ENCODE peak calls at places on chromosomes 11 and 22, in nine cellular contexts. L, F, X, N, S, A, Q, Y and G are unnamed samples.

GRCh38 chr22:42304021-42304790 is 33.8 kb upstream of the TCF20 start:
- DNase-seq in L (no peak), F (no peak), X (no peak), N (no peak), S (no peak), A (no peak), Q (no peak), Y (no peak), G (no peak)

GRCh38 chr11:125086633-125087296 is 23.7 kb downstream of the SLC37A2 start:
- DNase-seq in L (no peak), F (no peak), X (no peak), N (no peak), S (no peak), A (no peak), Q (no peak), Y (no peak), G (no peak)

GRCh38 chr11:73647459-73648100 is 1.2 kb downstream of the PLEKHB1 start:
- DNase-seq in L (peak; percentile 94), F (peak; percentile 83), X (peak; percentile 70), N (peak; percentile 56), S (peak; percentile 82), A (peak; percentile 74), Q (peak; percentile 78), Y (peak; percentile 51), G (peak; percentile 94)

GRCh38 chr22:44894782-44895181 is 115.0 kb downstream of the PHF21B start:
- DNase-seq in L (no peak), F (no peak), X (no peak), N (no peak), S (no peak), A (no peak), Q (no peak), Y (no peak), G (no peak)

GRCh38 chr11:29019960-29020683 is 911.9 kb downstream of the METTL15 start:
- DNase-seq in L (no peak), F (no peak), X (peak; percentile 66), N (no peak), S (no peak), A (no peak), Q (no peak), Y (no peak), G (no peak)

GRCh38 chr22:44746061-44746789 is 6.2 kb upstream of the ARHGAP8 start:
- DNase-seq in L (no peak), F (no peak), X (no peak), N (no peak), S (no peak), A (no peak), Q (no peak), Y (no peak), G (no peak)

GRCh38 chr11:120652705-120653335 is 141.3 kb downstream of the GRIK4 start:
- DNase-seq in L (no peak), F (no peak), X (peak; percentile 13), N (no peak), S (no peak), A (peak; percentile 13), Q (no peak), Y (peak; percentile 49), G (no peak)

GRCh38 chr11:75196426-75196825 is 44.1 kb upstream of the TPBGL start:
- DNase-seq in L (no peak), F (no peak), X (no peak), N (no peak), S (no peak), A (no peak), Q (peak; percentile 45), Y (no peak), G (no peak)

GRCh38 chr22:46547179-46547882 is 9.9 kb upstream of the CELSR1 start:
- DNase-seq in L (peak; percentile 76), F (no peak), X (peak; percentile 77), N (no peak), S (no peak), A (no peak), Q (no peak), Y (no peak), G (peak; percentile 78)

DNA sequence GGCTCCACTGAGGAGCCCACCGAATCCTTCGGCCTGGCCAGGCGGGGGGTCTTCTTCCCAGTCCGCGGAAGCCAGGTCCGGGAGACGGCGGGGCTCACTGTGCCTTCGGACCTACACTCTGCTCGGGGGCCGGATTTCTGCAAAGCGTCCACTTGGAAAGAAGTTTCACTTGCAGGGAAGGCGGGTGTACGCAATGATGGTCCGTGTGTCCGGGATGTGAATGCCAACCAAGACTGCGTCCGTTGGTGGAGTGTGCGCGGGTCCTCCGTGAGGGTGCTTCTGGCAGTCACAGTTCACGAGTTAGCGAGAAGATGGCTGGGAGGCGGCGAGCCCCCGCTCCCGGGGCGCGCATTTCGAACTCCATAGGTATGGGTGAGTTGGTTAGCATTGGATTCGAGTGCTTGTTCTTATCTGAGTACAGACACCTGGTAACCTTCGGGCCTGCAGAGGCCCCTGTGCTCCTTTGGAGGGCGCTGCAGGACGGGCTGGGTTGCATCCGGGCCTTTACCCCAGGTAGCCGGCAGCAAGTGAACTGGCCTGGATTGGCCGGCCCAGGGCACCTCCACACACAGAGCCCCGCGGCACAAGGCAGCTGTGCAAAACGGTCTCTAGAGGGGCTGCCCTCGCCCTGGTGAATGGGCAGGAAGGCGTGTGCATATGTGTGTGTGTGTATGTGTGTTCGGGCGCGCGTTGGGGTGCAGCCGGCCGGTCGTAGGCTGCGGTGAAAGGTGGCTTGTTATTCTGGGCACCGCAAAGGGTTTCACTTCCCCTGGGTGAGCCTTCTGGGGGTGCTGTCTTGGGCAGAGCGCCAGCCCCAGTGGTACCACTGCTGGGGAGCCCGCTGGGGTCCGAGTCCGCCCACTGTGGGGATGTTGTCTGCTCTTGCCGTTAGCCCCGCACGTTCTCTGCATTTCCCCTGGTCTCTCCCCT is 13.3 kb upstream of the CYP2R1 start:
- DNase-seq in L (peak; percentile 69), F (no peak), X (peak; percentile 10), N (peak; percentile 34), S (peak; percentile 30), A (no peak), Q (peak; percentile 62), Y (peak; percentile 88), G (no peak)
- TF ChIP-seq POLR2A in L (no peak), F (no peak), X (no peak), N (no peak), S (no peak), A (no peak), Q (peak; percentile 22), Y (no peak), G (no peak)

DNA sequence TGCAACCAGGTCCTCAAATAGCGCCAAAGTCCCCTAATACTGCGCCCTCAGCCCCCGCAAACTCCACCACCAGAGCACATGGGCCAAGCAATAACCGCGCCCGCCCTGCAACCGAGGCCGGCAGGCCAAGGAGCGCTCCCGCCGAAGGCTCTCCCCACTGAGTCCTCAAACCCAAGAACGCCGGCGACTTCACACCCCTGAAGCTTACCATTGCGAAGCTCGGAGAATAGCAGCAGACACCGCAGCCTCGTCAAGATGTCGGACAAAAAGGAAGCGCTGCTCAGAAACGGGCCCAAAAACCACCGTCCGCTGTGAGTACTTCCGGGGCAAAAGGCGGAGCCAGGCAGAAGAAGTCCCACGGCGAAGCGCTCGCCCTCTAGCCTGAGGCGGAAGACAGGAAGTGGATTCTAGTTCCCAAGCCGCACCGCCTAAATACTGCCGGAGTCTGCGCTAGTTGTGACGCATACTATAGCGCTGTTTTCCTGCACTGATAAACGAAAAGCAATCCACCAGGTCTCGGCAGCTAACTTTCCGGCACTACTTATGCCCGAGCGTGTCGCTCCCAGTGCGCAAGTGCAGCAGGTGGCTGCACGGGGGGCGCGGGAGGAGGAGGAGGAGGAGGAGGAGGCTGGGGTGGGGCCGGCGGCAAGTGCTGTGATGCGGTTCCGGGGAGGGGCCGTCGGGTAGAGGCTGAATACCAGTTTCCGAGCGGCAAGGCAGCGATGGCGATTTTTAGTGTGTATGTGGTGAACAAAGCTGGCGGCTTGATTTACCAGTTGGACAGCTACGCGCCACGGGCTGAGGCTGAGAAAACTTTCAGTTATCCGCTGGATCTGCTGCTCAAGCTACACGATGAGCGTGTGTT is at the start of the genes RPS25 and TRAPPC4:
- DNase-seq in L (peak; percentile 96), F (peak; percentile 92), X (peak; percentile 95), N (peak; percentile 64), S (peak; percentile 92), A (peak; percentile 97), Q (peak; percentile 96), Y (peak; percentile 97), G (peak; percentile 72)
- TF ChIP-seq POLR2A in L (peak; percentile 38), F (peak; percentile 70), X (peak; percentile 89), N (no peak), S (peak; percentile 31), A (peak; percentile 98), Q (peak; percentile 63), Y (peak; percentile 96), G (peak; percentile 58)

GRCh38 chr22:19480789-19481188 is 1.1 kb downstream of the CDC45 start:
- DNase-seq in L (no peak), F (no peak), X (no peak), N (no peak), S (no peak), A (peak; percentile 59), Q (peak; percentile 3), Y (peak; percentile 45), G (no peak)

GRCh38 chr22:19478466-19479357 is at the start of gene UFD1:
- DNase-seq in L (peak; percentile 93), F (peak; percentile 88), X (peak; percentile 81), N (no peak), S (peak; percentile 53), A (peak; percentile 95), Q (peak; percentile 91), Y (peak; percentile 94), G (peak; percentile 58)

GRCh38 chr22:19480173-19480568 is 451 bp downstream of the CDC45 start:
- DNase-seq in L (no peak), F (no peak), X (no peak), N (no peak), S (no peak), A (peak; percentile 69), Q (no peak), Y (no peak), G (no peak)

GRCh38 chr22:19478086-19478392 is 954 bp downstream of the UFD1 start:
- DNase-seq in L (no peak), F (no peak), X (no peak), N (no peak), S (no peak), A (no peak), Q (no peak), Y (peak; percentile 60), G (no peak)

DNA sequence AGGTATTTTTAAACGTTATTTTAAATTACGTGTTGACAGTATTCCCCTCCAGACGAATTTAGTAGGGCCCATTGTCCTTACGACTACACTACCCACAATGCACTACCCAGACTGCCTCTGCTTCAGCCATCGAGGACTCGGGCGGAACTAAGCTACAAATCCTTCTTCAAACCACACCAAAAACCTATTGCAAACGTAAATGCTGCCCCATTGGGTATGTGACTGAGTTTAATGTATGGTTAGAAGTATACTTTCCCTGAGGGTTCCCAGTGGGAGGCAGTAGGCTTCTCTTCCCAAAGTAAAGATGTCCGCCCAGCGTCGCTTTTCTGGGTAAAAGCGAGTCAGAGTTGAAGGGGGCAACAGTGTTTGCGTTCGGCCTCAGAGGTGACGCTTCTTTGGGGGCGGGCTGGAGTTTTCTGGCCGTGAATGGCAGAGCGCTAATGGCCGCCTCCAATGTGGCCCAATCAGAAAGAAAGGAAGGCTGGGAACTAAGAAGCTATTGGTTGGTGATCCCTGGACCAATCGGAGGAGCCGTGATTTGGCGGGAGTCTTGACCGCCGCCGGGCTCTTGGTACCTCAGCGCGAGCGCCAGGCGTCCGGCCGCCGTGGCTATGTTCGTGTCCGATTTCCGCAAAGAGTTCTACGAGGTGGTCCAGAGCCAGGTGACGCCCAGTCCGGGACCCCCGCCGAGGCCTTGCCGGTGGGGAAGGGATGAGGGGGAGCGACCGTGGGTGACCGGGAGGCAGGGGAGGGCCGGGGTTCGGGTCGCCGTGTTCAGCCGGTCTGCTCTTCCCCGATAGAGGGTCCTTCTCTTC is at the start of gene CDC45:
- DNase-seq in L (peak; percentile 97), F (peak; percentile 93), X (peak; percentile 98), N (peak; percentile 74), S (peak; percentile 95), A (peak; percentile 100), Q (peak; percentile 98), Y (peak; percentile 98), G (peak; percentile 85)
- TF ChIP-seq POLR2A in L (no peak), F (no peak), X (peak; percentile 39), N (no peak), S (no peak), A (no peak), Q (no peak), Y (peak; percentile 67), G (no peak)

GRCh38 chr11:11841121-11841604 is 609 bp upstream of the USP47 start:
- DNase-seq in L (peak; percentile 58), F (peak; percentile 61), X (no peak), N (no peak), S (peak; percentile 27), A (peak; percentile 73), Q (peak; percentile 65), Y (no peak), G (peak; percentile 7)
- TF ChIP-seq POLR2A in L (no peak), F (no peak), X (no peak), N (no peak), S (no peak), A (no peak), Q (no peak), Y (no peak), G (peak; percentile 54)